ENCODE peak calls at places on chromosomes 5 and 9, in seven cellular contexts. M is ovary, Y is Peyer's patch, D is heart left ventricle, E is suprapubic skin, U is tibial nerve, I is IMR-90. Q is an unnamed sample.

GRCh38 chr9:89608646-89609335 is 4.0 kb downstream of the GADD45G start:
- DNase-seq in M (no peak), E (peak; percentile 11), D (no peak), U (no peak), Y (no peak), I (no peak), Q (no peak)

GRCh38 chr9:137110911-137111787 is 3.4 kb downstream of the DPP7 start:
- DNase-seq in I (no peak), D (no peak), Y (no peak), U (no peak), M (no peak), E (no peak), Q (no peak)

GRCh38 chr5:107671742-107672211 is 1.0 kb upstream of the EFNA5 start:
- DNase-seq in D (no peak), U (no peak), Y (no peak), E (peak; percentile 77), I (peak; percentile 52), M (no peak), Q (no peak)

GRCh38 chr5:141040763-141041426 is 10.3 kb upstream of the PCDHB1 start:
- DNase-seq in Y (peak; percentile 65), D (peak; percentile 88), M (peak; percentile 91), E (peak; percentile 90), I (peak; percentile 1), U (peak; percentile 88), Q (peak; percentile 98)

GRCh38 chr5:1329111-1329579 is 15.8 kb downstream of the CLPTM1L start:
- DNase-seq in E (peak; percentile 64), D (peak; percentile 40), M (no peak), I (no peak), U (no peak), Y (no peak), Q (no peak)

GRCh38 chr5:143887302-143887638 is 75.3 kb downstream of the HMHB1 start:
- DNase-seq in D (peak; percentile 62), E (no peak), Y (no peak), U (peak; percentile 14), I (peak; percentile 49), M (no peak), Q (no peak)

GRCh38 chr5:142816577-142816976 is 46.4 kb downstream of the ARHGAP26 start:
- DNase-seq in U (peak; percentile 40), Y (no peak), I (peak; percentile 57), D (no peak), E (no peak), M (no peak), Q (peak; percentile 81)

GRCh38 chr9:18456624-18457237 is 17.2 kb upstream of the ADAMTSL1 start:
- DNase-seq in Y (no peak), M (no peak), E (no peak), D (no peak), I (no peak), U (no peak), Q (no peak)

GRCh38 chr9:86142973-86143372 is 43.6 kb upstream of the GOLM1 start:
- DNase-seq in U (no peak), M (no peak), D (no peak), E (no peak), Y (no peak), I (no peak), Q (no peak)

GRCh38 chr5:79133657-79134451 is 22.2 kb downstream of the BHMT start:
- DNase-seq in Y (peak; percentile 55), D (no peak), U (peak; percentile 60), E (peak; percentile 73), I (peak; percentile 88), M (peak; percentile 62), Q (peak; percentile 86)

GRCh38 chr9:89664896-89665329 is 60.1 kb downstream of the GADD45G start:
- DNase-seq in D (no peak), U (no peak), E (no peak), I (no peak), Y (peak; percentile 82), M (no peak), Q (no peak)

GRCh38 chr5:74378464-74378863 is 262.1 kb downstream of the ENC1 start:
- DNase-seq in E (no peak), Y (no peak), I (peak; percentile 60), D (no peak), U (no peak), M (no peak), Q (no peak)

GRCh38 chr5:112174959-112175594 is 244.0 kb downstream of the EPB41L4A start:
- DNase-seq in Y (no peak), I (peak; percentile 26), U (no peak), D (no peak), E (no peak), M (no peak), Q (peak; percentile 28)

GRCh38 chr5:151699071-151699901 is 12.6 kb upstream of the SPARC start:
- DNase-seq in U (peak; percentile 45), M (peak; percentile 89), D (peak; percentile 83), Y (no peak), E (peak; percentile 80), I (peak; percentile 99), Q (peak; percentile 91)

GRCh38 chr9:134600431-134600830 is 41.2 kb upstream of the COL5A1 start:
- DNase-seq in E (no peak), M (no peak), U (no peak), I (no peak), D (no peak), Y (no peak), Q (peak; percentile 2)

GRCh38 chr5:153400931-153401330 is 89.5 kb upstream of the GRIA1 start:
- DNase-seq in E (no peak), D (no peak), U (no peak), M (no peak), I (no peak), Y (no peak), Q (no peak)

GRCh38 chr5:119074419-119074818 is 3.5 kb downstream of the DMXL1 start:
- DNase-seq in U (no peak), E (no peak), I (no peak), M (no peak), D (no peak), Y (no peak), Q (no peak)

GRCh38 chr9:94717656-94718225 is 8.8 kb upstream of the AOPEP start:
- DNase-seq in M (no peak), U (no peak), D (no peak), I (peak; percentile 54), E (no peak), Y (no peak), Q (no peak)

GRCh38 chr9:137278061-137278912 is 761 bp downstream of the TOR4A start:
- DNase-seq in U (no peak), I (no peak), Y (peak; percentile 67), M (no peak), D (peak; percentile 77), E (peak; percentile 71), Q (no peak)

GRCh38 chr9:134564431-134565170 is 77.0 kb upstream of the COL5A1 start:
- DNase-seq in I (peak; percentile 94), U (no peak), Y (no peak), M (no peak), D (no peak), E (peak; percentile 39), Q (no peak)

GRCh38 chr5:178368716-178369300 is 136.2 kb upstream of the PHYKPL start:
- DNase-seq in U (no peak), E (no peak), D (no peak), M (no peak), I (no peak), Y (no peak), Q (no peak)

GRCh38 chr5:106288977-106289376 is 1381.8 kb downstream of the EFNA5 start:
- DNase-seq in U (no peak), E (no peak), M (no peak), D (no peak), I (peak; percentile 63), Y (no peak), Q (no peak)

GRCh38 chr9:136018257-136019031 is 57.3 kb upstream of the UBAC1 start:
- DNase-seq in E (peak; percentile 56), M (no peak), Y (no peak), I (no peak), D (no peak), U (no peak), Q (no peak)

GRCh38 chr5:71998746-71999145 is 108.5 kb upstream of the MAP1B start:
- DNase-seq in Y (no peak), M (no peak), D (no peak), E (no peak), U (no peak), I (no peak), Q (no peak)

GRCh38 chr9:127758843-127759242 is 19.6 kb downstream of the SH2D3C start:
- DNase-seq in I (no peak), U (no peak), E (no peak), M (no peak), D (no peak), Y (no peak), Q (no peak)

GRCh38 chr9:127761061-127761460 is 17.4 kb downstream of the SH2D3C start:
- DNase-seq in I (no peak), E (no peak), Y (no peak), M (no peak), U (no peak), D (no peak), Q (no peak)

GRCh38 chr9:127763918-127764384 is 14.5 kb downstream of the SH2D3C start:
- DNase-seq in I (no peak), E (no peak), D (peak; percentile 78), M (no peak), U (no peak), Y (peak; percentile 63), Q (peak; percentile 55)

GRCh38 chr9:127762111-127762676 is 16.3 kb downstream of the SH2D3C start:
- DNase-seq in U (no peak), M (no peak), D (peak; percentile 78), Y (no peak), I (no peak), E (no peak), Q (no peak)

DNA sequence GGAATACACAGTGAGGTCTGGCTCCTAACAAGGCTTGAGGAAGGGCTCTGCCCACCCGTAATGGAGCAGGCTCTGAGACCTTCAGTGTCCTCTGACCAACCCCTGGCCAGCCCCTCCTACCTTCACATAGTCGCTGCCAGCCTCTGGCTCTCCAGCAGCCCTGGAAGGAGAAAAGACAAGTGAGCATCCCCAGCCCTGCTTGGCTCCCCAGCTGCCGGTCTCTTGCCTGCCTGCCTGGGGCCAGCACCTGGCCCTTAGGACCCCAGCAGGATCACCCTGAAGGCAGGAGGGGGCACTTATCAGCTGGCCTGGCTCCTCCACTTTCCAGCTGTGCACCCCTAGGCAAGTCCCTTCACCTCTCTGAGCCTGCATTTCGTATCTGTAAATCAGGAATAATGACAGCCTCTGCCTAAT is 17.0 kb downstream of the SH2D3C start:
- DNase-seq in E (no peak), U (no peak), M (no peak), Y (no peak), I (no peak), D (no peak), Q (no peak)
- H3K4me1 ChIP-seq in E (peaks cover 20% of the 10 kb centered on the region), U (peaks cover 23% of the 10 kb centered on the region), M (no peaks in the 10 kb centered on the region), Y (no peaks in the 10 kb centered on the region), I (no peaks in the 10 kb centered on the region), D (peaks cover 17% of the 10 kb centered on the region), Q (no peaks in the 10 kb centered on the region)

GRCh38 chr5:82277987-82278710 is at the start of gene RPS23:
- DNase-seq in E (peak; percentile 93), I (peak; percentile 90), M (peak; percentile 90), D (peak; percentile 95), Y (peak; percentile 90), U (peak; percentile 85), Q (peak; percentile 94)
- TF ChIP-seq POLR2A in E (peak; percentile 42), I (peak; percentile 97), M (no peak), D (no peak), Y (peak; percentile 65), U (peak; percentile 52), Q (no peak)

GRCh38 chr9:70045452-70045851 is 1.8 kb downstream of the MAMDC2 start:
- DNase-seq in E (no peak), I (no peak), U (no peak), D (no peak), M (no peak), Y (no peak), Q (no peak)
- H3K4me1 ChIP-seq in E (peaks cover 69% of the 10 kb centered on the region), I (peaks cover 15% of the 10 kb centered on the region), U (peaks cover 76% of the 10 kb centered on the region), D (peaks cover 20% of the 10 kb centered on the region), M (peaks cover 23% of the 10 kb centered on the region), Y (no peaks in the 10 kb centered on the region), Q (peaks cover 35% of the 10 kb centered on the region)

GRCh38 chr5:159099049-159099760 is 511 bp downstream of the EBF1 start:
- DNase-seq in E (no peak), M (peak; percentile 59), D (peak; percentile 78), U (no peak), Y (peak; percentile 52), I (peak; percentile 63), Q (no peak)
- TF ChIP-seq POLR2A in E (no peak), M (no peak), D (no peak), U (no peak), Y (no peak), I (no peak), Q (no peak)